ENCODE peak calls at places on chromosome 1, in seven cellular contexts. X, O, H, B, S, E and M are unnamed samples. For H3K4me1, the result is how much of the 10 kb centered on the place peaks cover.

GRCh38 chr1:202688401-202688800 is 21.9 kb downstream of the SYT2 start:
- DNase-seq in X (no peak), O (no peak), H (no peak), B (no peak), S (no peak), E (no peak), M (no peak)

GRCh38 chr1:155131285-155131684 is 3.6 kb downstream of the EFNA1 start:
- DNase-seq in X (no peak), O (no peak), H (no peak), B (no peak), S (peak), E (no peak), M (no peak)

GRCh38 chr1:5567839-5568238 is 424.4 kb downstream of the NPHP4 start:
- DNase-seq in X (no peak), O (no peak), H (no peak), B (no peak), S (no peak), E (no peak), M (no peak)

GRCh38 chr1:45753248-45754037 is 3.0 kb upstream of the IPP start:
- DNase-seq in X (no peak), O (no peak), H (no peak), B (no peak), S (no peak), E (no peak), M (no peak)

GRCh38 chr1:29525941-29526340 is 289.6 kb downstream of the PTPRU start:
- DNase-seq in X (no peak), O (no peak), H (no peak), B (no peak), S (no peak), E (no peak), M (no peak)

GRCh38 chr1:143689781-143690180 is 282.0 kb downstream of the FAM72C start:
- DNase-seq in X (no peak), O (no peak), H (no peak), B (no peak), S (no peak), E (no peak), M (no peak)

GRCh38 chr1:189607477-189608096 is 870.1 kb downstream of the BRINP3 start:
- DNase-seq in X (no peak), O (no peak), H (peak), B (no peak), S (no peak), E (no peak), M (no peak)

GRCh38 chr1:65265296-65266271 is 43.8 kb upstream of the DNAJC6 start:
- DNase-seq in X (peak), O (peak), H (peak), B (no peak), S (no peak), E (peak), M (peak)

GRCh38 chr1:109498161-109498801 is 4.4 kb downstream of the CYB561D1 start:
- DNase-seq in X (peak), O (peak), H (peak), B (no peak), S (peak), E (peak), M (no peak)

GRCh38 chr1:31701137-31701736 is 2.6 kb downstream of the COL16A1 start:
- DNase-seq in X (peak), O (no peak), H (peak), B (peak), S (peak), E (peak), M (peak)

GRCh38 chr1:33147997-33148314 is 33.9 kb downstream of the TRIM62 start:
- DNase-seq in X (peak), O (no peak), H (peak), B (no peak), S (peak), E (peak), M (no peak)

GRCh38 chr1:200886590-200886989 is 8.1 kb upstream of the INAVA start:
- DNase-seq in X (no peak), O (no peak), H (no peak), B (no peak), S (no peak), E (no peak), M (no peak)

GRCh38 chr1:93967276-93967675 is 58.0 kb upstream of the GCLM start:
- DNase-seq in X (no peak), O (no peak), H (no peak), B (no peak), S (no peak), E (no peak), M (no peak)

GRCh38 chr1:203200059-203200553 is 13.6 kb upstream of the CHI3L1 start:
- DNase-seq in X (peak), O (no peak), H (peak), B (no peak), S (no peak), E (no peak), M (no peak)

GRCh38 chr1:187943606-187944403 is 1115.1 kb downstream of the PLA2G4A start:
- DNase-seq in X (peak), O (no peak), H (peak), B (no peak), S (no peak), E (no peak), M (no peak)

GRCh38 chr1:204885288-204885711 is 14.6 kb downstream of the NFASC start:
- DNase-seq in X (no peak), O (no peak), H (peak), B (no peak), S (no peak), E (no peak), M (no peak)

GRCh38 chr1:111369645-111370044 is 57.9 kb downstream of the OVGP1 start:
- DNase-seq in X (no peak), O (no peak), H (no peak), B (no peak), S (no peak), E (no peak), M (no peak)

GRCh38 chr1:172719066-172719627 is 60.2 kb downstream of the FASLG start:
- DNase-seq in X (peak), O (no peak), H (peak), B (no peak), S (no peak), E (no peak), M (no peak)

GRCh38 chr1:55622071-55622470 is 406.9 kb upstream of the USP24 start:
- DNase-seq in X (no peak), O (no peak), H (no peak), B (no peak), S (no peak), E (no peak), M (no peak)

GRCh38 chr1:116189481-116189880 is 78.3 kb downstream of the MAB21L3 start:
- DNase-seq in X (no peak), O (no peak), H (no peak), B (no peak), S (no peak), E (no peak), M (no peak)

GRCh38 chr1:40385437-40386310 is 12.1 kb downstream of the SMAP2 start:
- DNase-seq in X (no peak), O (no peak), H (no peak), B (no peak), S (no peak), E (no peak), M (no peak)
- H3K4me1 ChIP-seq in X (under half), O (under half), H (half or more), B (under half), S (under half), E (under half), M (under half)

GRCh38 chr1:2982615-2983318 is 38.5 kb upstream of the ACTRT2 start:
- DNase-seq in X (no peak), O (no peak), H (no peak), B (no peak), S (no peak), E (no peak), M (peak)
- H3K9ac ChIP-seq in X (no peak), O (no peak), H (no peak), B (no peak), S (no peak), E (no peak), M (no peak)

DNA sequence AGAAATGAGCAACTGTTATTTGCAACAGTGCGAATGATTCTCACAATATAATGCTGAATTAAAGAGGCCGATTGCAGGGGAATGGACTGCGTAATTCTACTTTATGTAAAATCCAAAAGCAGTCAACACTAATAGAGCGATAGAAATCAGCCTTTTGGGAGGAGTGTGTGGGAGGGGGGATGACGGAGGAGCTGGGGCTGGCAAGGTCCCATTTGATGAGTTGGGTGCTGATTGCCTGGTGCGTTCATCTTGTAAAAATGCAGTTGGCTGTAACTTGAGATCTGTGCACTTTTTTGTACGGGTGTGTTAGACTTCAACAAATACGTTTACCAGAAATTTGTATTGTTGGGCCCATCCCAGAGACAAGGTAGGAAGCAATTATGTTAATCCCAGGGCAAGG is 20.7 kb downstream of the TNFRSF8 start:
- DNase-seq in X (peak), O (no peak), H (peak), B (no peak), S (no peak), E (no peak), M (no peak)
- H3K4me1 ChIP-seq in X (under half), O (under half), H (under half), B (under half), S (under half), E (under half), M (under half)

DNA sequence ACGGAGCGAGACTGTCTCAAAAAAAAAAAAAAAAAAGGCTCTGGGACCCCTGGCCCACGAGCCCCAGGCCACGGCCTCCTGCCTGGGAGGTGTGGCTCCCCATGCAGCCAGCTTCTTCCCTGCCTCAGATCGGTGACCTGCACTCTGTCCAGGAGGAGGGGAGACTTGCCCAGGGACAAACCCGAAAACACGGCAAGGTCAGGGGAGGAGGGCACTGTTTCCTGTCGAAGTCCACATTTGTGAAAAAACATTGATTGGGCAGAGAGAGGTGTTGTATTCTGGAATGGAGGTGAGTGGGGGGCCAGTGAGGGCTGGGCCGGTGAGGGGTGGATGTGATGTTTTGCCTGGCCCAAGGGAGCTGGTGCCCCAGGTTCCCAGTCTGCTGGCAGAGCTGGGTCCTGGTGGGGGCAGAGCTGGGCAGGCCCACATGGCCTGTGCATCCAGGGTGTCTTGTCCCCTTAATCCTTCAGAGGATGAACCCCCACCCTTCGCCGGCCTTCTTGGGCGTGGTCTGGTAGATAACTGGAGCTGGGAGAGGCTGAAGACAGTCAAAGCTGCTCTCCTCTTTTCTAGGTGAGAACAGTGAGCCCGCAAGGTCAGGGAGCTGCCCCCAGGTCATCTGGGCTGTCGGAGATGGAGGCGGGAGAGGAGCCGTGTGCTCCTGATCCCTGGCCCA is 12.4 kb upstream of the FAAP20 start:
- DNase-seq in X (no peak), O (no peak), H (no peak), B (no peak), S (peak), E (no peak), M (peak)
- H3K9ac ChIP-seq in X (peak), O (no peak), H (peak), B (no peak), S (peak), E (no peak), M (peak)

DNA sequence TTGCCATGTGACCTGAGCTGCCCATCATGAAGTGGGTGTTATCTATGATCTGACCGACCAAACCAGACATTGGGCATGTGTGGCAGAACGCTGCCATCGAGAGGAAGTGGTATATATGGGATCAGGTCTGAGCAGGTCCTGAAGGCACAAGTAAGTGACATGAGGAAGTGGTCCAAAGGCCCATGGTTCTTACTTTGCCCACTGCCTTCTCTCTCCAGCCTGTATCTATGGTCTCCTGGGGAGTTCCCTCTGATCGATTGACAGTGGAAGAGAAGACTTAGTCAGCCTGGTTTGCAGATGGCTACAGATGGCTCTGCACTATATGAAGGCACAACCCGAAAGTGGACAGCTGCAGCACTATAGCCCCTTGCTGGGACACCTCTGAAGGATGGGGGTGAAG is 7.9 kb downstream of the SPSB1 start:
- DNase-seq in X (no peak), O (no peak), H (no peak), B (no peak), S (no peak), E (no peak), M (no peak)
- H3K4me1 ChIP-seq in X (under half), O (under half), H (half or more), B (half or more), S (under half), E (under half), M (under half)

GRCh38 chr1:179575497-179576314 is at the start of gene NPHS2:
- DNase-seq in X (no peak), O (peak), H (no peak), B (no peak), S (no peak), E (peak), M (peak)
- H3K9ac ChIP-seq in X (no peak), O (no peak), H (no peak), B (no peak), S (no peak), E (no peak), M (no peak)